ENCODE peak calls at places on chromosomes 1 and 21, in six cellular contexts. L is astrocyte, N is fibroblast of lung, K is T-helper 17 cell, X is body of pancreas, T is psoas muscle. S is an unnamed sample.

GRCh38 chr1:43314233-43314632 is 13.5 kb downstream of the TIE1 start:
- DNase-seq in N (no peak), L (no peak), T (no peak), K (no peak), X (no peak), S (no peak)

GRCh38 chr1:17259233-17259873 is 10.5 kb downstream of the PADI3 start:
- DNase-seq in X (no peak), N (peak; percentile 42), K (no peak), T (no peak), L (peak; percentile 52), S (no peak)

GRCh38 chr1:206578115-206578935 is 33.9 kb downstream of the EIF2D start:
- DNase-seq in K (no peak), L (no peak), X (no peak), N (no peak), T (no peak), S (no peak)

GRCh38 chr1:117339866-117340357 is 27.3 kb upstream of the MAN1A2 start:
- DNase-seq in L (peak; percentile 54), N (peak; percentile 80), T (no peak), K (no peak), X (peak; percentile 85), S (peak; percentile 4)

GRCh38 chr1:99648107-99648506 is 2.2 kb downstream of the PALMD start:
- DNase-seq in L (no peak), K (no peak), N (no peak), T (peak; percentile 63), X (peak; percentile 14), S (no peak)

GRCh38 chr21:42145569-42146250 is 73.2 kb upstream of the ABCG1 start:
- DNase-seq in K (peak; percentile 50), N (peak; percentile 66), X (peak; percentile 66), L (peak; percentile 6), T (no peak), S (peak; percentile 55)

GRCh38 chr1:100539836-100540536 is 2.0 kb downstream of the GPR88 start:
- DNase-seq in N (peak; percentile 19), T (peak; percentile 23), X (peak; percentile 7), L (peak; percentile 22), K (no peak), S (peak; percentile 39)

GRCh38 chr21:45488839-45489479 is 53.3 kb downstream of the SLC19A1 start:
- DNase-seq in K (no peak), T (no peak), N (no peak), X (no peak), L (no peak), S (no peak)

GRCh38 chr1:19460535-19461351 is 24.6 kb downstream of the CAPZB start:
- DNase-seq in T (no peak), L (no peak), N (no peak), K (no peak), X (no peak), S (no peak)

GRCh38 chr21:46354518-46354917 is 30.6 kb downstream of the PCNT start:
- DNase-seq in K (no peak), X (no peak), L (no peak), T (no peak), N (no peak), S (no peak)

GRCh38 chr1:118337346-118337745 is 152.3 kb upstream of the SPAG17 start:
- DNase-seq in K (no peak), X (no peak), N (no peak), L (no peak), T (no peak), S (no peak)

GRCh38 chr1:41046347-41046775 is 24.8 kb upstream of the SLFNL1 start:
- DNase-seq in L (no peak), N (no peak), T (no peak), X (peak; percentile 44), K (no peak), S (no peak)

GRCh38 chr1:87204441-87204840 is 124.2 kb upstream of the LMO4 start:
- DNase-seq in N (no peak), T (no peak), L (peak; percentile 8), X (no peak), K (no peak), S (no peak)

GRCh38 chr1:222989443-222989842 is 153.6 kb downstream of the TLR5 start:
- DNase-seq in K (no peak), N (no peak), X (no peak), T (no peak), L (no peak), S (no peak)

GRCh38 chr1:192575499-192576189 is at the start of gene RGS1:
- DNase-seq in X (peak; percentile 55), T (no peak), N (no peak), L (no peak), K (peak; percentile 62), S (peak; percentile 55)

GRCh38 chr1:7680791-7681165 is 90.3 kb upstream of the VAMP3 start:
- DNase-seq in X (no peak), L (no peak), N (no peak), T (no peak), K (no peak), S (no peak)

GRCh38 chr1:27135920-27136551 is 18.9 kb downstream of the SLC9A1 start:
- DNase-seq in L (no peak), X (no peak), K (no peak), T (no peak), N (no peak), S (peak; percentile 50)

GRCh38 chr1:13593511-13594131 is 10.0 kb downstream of the PDPN start:
- DNase-seq in N (peak; percentile 65), X (peak; percentile 56), L (peak; percentile 96), T (peak; percentile 80), K (no peak), S (no peak)

GRCh38 chr1:147556643-147557042 is 15.3 kb downstream of the BCL9 start:
- DNase-seq in K (no peak), L (no peak), X (no peak), N (no peak), T (no peak), S (no peak)

GRCh38 chr1:51336711-51337110 is 6.3 kb upstream of the TTC39A start:
- DNase-seq in T (no peak), K (no peak), N (no peak), X (no peak), L (no peak), S (no peak)

GRCh38 chr1:85566890-85567289 is 13.7 kb upstream of the CCN1 start:
- DNase-seq in X (no peak), L (no peak), N (no peak), T (no peak), K (no peak), S (no peak)

GRCh38 chr1:207993477-207994445 is 82.8 kb upstream of the CD34 start:
- DNase-seq in K (no peak), L (no peak), X (no peak), N (peak; percentile 10), T (no peak), S (no peak)

GRCh38 chr1:57600424-57600823 is 176.6 kb upstream of the DAB1 start:
- DNase-seq in N (no peak), K (no peak), X (no peak), T (no peak), L (no peak), S (no peak)

GRCh38 chr1:40270152-40270834 is 12.3 kb downstream of the ZMPSTE24 start:
- DNase-seq in T (no peak), X (no peak), K (no peak), L (peak; percentile 39), N (no peak), S (no peak)

GRCh38 chr1:19679691-19680090 is 15.0 kb downstream of the HTR6 start:
- DNase-seq in L (no peak), T (no peak), K (no peak), X (no peak), N (no peak), S (no peak)

GRCh38 chr1:169044971-169045370 is 61.5 kb upstream of the ATP1B1 start:
- DNase-seq in T (no peak), N (no peak), L (no peak), K (no peak), X (no peak), S (no peak)

GRCh38 chr1:30816211-30817082 is 58.9 kb upstream of the LAPTM5 start:
- DNase-seq in K (no peak), N (peak; percentile 83), L (peak; percentile 91), T (peak; percentile 33), X (peak; percentile 52), S (no peak)

GRCh38 chr21:20779321-20779720 is 218.9 kb upstream of the NCAM2 start:
- DNase-seq in X (no peak), T (no peak), K (no peak), N (no peak), L (no peak), S (no peak)
- H3K9me3 ChIP-seq in X (no peaks in the 10 kb centered on the region), T (no peaks in the 10 kb centered on the region), K (no peaks in the 10 kb centered on the region), N (no peaks in the 10 kb centered on the region), L (peaks cover 2% of the 10 kb centered on the region), S (no peaks in the 10 kb centered on the region)

DNA sequence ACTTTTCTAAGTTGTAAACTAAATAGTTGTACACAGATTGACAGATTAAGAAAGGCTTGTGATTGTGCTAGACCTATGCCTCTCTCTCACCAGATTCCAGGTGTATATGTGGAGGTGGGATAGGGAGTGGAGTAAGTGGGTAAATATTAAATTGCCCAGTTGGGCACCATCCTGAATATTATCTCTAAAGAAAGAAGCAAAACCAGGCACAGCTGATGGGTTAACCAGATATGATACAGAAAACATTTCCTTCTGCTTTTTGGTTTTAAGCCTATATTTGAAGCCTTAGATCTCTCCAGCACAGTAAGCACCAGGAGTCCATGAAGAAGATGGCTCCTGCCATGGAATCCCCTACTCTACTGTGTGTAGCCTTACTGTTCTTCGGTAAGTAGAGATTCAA is at the start of gene FCER1A:
- DNase-seq in N (no peak), T (no peak), L (no peak), K (no peak), X (no peak), S (no peak)
- H3K9me3 ChIP-seq in N (no peaks in the 10 kb centered on the region), T (no peaks in the 10 kb centered on the region), L (no peaks in the 10 kb centered on the region), K (no peaks in the 10 kb centered on the region), X (no peaks in the 10 kb centered on the region), S (no peaks in the 10 kb centered on the region)

DNA sequence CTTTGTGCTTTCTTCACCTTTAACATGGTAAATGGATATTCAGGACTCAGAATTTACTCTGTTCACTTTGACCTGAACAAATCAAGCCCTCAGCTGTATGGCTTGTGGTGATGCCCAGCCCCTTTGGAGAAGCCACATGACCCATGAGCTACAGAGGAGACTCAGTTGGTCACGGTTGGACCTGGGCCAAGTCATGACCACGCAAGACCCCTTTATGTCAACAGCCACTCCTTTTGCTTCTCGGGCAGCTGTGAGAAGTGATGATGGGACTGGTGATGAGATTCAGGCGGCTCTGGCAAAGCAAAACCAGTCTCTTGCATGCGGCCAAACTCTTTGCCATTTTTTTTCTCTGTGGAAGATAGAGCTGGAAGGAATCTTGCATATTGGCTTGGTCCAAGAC is 96.5 kb upstream of the AJAP1 start:
- DNase-seq in K (no peak), L (no peak), T (no peak), N (no peak), X (no peak), S (no peak)
- H3K9me3 ChIP-seq in K (no peaks in the 10 kb centered on the region), L (peaks cover 11% of the 10 kb centered on the region), T (no peaks in the 10 kb centered on the region), N (no peaks in the 10 kb centered on the region), X (no peaks in the 10 kb centered on the region), S (no peaks in the 10 kb centered on the region)

DNA sequence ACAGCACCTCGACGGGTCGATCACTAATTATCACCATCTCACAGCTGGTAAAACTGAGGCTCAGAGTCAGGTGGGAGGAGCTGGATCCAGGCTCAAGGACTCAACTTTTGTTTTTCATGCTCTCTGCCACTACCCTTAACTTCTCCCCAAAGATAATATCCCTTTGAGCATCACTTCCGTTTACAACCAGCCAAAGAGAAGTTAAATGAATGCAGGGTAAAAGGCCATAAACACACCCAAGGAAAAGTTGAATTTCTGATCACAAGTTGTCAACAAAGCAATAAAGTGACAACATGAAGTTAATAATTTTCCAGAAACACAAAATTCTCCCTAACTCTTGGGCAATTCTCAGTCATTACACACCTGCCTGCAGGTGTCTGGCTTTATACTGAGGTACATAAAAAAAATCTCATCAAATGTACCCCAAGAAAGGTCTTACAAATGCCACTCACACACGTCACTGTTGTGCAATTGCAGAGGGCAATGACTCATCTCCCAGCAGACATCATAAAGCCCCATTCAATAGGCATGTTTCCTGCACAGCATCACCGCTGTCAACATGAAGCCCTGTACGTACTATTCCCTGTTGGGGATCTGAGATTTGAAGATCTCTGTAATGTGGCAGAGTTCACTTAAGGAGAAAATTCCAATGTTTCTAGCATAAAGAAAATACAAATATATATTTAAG is 3.4 kb downstream of the OR2T11 start:
- DNase-seq in T (no peak), X (no peak), N (no peak), K (no peak), L (no peak), S (no peak)
- H3K9me3 ChIP-seq in T (no peaks in the 10 kb centered on the region), X (no peaks in the 10 kb centered on the region), N (no peaks in the 10 kb centered on the region), K (no peaks in the 10 kb centered on the region), L (peaks cover 7% of the 10 kb centered on the region), S (no peaks in the 10 kb centered on the region)

S was measured in CD8-positive, alpha-beta memory T cell.